ENCODE peak calls at places on chromosomes 3 and 15, in four cellular contexts. N, L, G and I are unnamed samples.

GRCh38 chr15:101536166-101536874 is 46.8 kb upstream of the PCSK6 start:
- DNase-seq in N (no peak), L (no peak), G (no peak), I (no peak)

GRCh38 chr3:39990532-39990931 is 181.1 kb downstream of the MYRIP start:
- DNase-seq in G (peak; percentile 70), L (peak; percentile 5), N (peak; percentile 70), I (peak; percentile 54)

GRCh38 chr3:101725890-101726275 is 1.5 kb downstream of the CEP97 start:
- DNase-seq in G (no peak), N (no peak), L (no peak), I (no peak)

GRCh38 chr3:160544837-160545236 is 20.5 kb downstream of the KPNA4 start:
- DNase-seq in L (no peak), N (no peak), G (no peak), I (no peak)

GRCh38 chr3:114558271-114558670 is 264.4 kb downstream of the TIGIT start:
- DNase-seq in N (no peak), L (no peak), G (no peak), I (no peak)

GRCh38 chr15:65213241-65213640 is 2.0 kb upstream of the CILP start:
- DNase-seq in G (no peak), N (no peak), L (no peak), I (no peak)

GRCh38 chr15:81789403-81789802 is 256.4 kb downstream of the MEX3B start:
- DNase-seq in N (no peak), G (no peak), L (no peak), I (no peak)

GRCh38 chr15:70046716-70047369 is 50.9 kb downstream of the TLE3 start:
- DNase-seq in L (no peak), N (no peak), G (no peak), I (no peak)

GRCh38 chr3:129890125-129890524 is 3.4 kb downstream of the TMCC1 start:
- DNase-seq in G (peak; percentile 64), L (peak; percentile 15), N (no peak), I (no peak)

GRCh38 chr3:129553771-129554170 is 10.8 kb downstream of the H1-8 start:
- DNase-seq in N (peak; percentile 50), G (no peak), L (no peak), I (no peak)

GRCh38 chr15:66359740-66360139 is 3.3 kb upstream of the TIPIN start:
- DNase-seq in G (peak; percentile 70), N (no peak), L (peak; percentile 24), I (no peak)

GRCh38 chr3:132001036-132001435 is 33.8 kb downstream of the CPNE4 start:
- DNase-seq in N (no peak), L (no peak), G (no peak), I (no peak)

GRCh38 chr15:68411735-68412134 is 20.2 kb downstream of the ITGA11 start:
- DNase-seq in G (no peak), N (no peak), L (no peak), I (no peak)

GRCh38 chr15:35646790-35647189 is 100.8 kb upstream of the DPH6 start:
- DNase-seq in G (no peak), L (no peak), N (no peak), I (no peak)

GRCh38 chr3:11304160-11304559 is 32.0 kb downstream of the ATG7 start:
- DNase-seq in G (no peak), N (no peak), L (no peak), I (no peak)

GRCh38 chr3:96466441-96466840 is 348.0 kb upstream of the EPHA6 start:
- DNase-seq in L (no peak), G (no peak), N (no peak), I (no peak)

GRCh38 chr3:172607305-172608121 is 84.3 kb upstream of the TNFSF10 start:
- DNase-seq in L (no peak), G (no peak), N (no peak), I (no peak)

GRCh38 chr3:64223809-64224570 is 1.3 kb downstream of the PRICKLE2 start:
- DNase-seq in L (no peak), N (no peak), G (no peak), I (no peak)

GRCh38 chr15:42691308-42691707 is 45.6 kb downstream of the CDAN1 start:
- DNase-seq in L (no peak), N (peak; percentile 21), G (no peak), I (no peak)

GRCh38 chr3:193638833-193639232 is 45.8 kb downstream of the OPA1 start:
- DNase-seq in G (no peak), L (no peak), N (no peak), I (no peak)

DNA sequence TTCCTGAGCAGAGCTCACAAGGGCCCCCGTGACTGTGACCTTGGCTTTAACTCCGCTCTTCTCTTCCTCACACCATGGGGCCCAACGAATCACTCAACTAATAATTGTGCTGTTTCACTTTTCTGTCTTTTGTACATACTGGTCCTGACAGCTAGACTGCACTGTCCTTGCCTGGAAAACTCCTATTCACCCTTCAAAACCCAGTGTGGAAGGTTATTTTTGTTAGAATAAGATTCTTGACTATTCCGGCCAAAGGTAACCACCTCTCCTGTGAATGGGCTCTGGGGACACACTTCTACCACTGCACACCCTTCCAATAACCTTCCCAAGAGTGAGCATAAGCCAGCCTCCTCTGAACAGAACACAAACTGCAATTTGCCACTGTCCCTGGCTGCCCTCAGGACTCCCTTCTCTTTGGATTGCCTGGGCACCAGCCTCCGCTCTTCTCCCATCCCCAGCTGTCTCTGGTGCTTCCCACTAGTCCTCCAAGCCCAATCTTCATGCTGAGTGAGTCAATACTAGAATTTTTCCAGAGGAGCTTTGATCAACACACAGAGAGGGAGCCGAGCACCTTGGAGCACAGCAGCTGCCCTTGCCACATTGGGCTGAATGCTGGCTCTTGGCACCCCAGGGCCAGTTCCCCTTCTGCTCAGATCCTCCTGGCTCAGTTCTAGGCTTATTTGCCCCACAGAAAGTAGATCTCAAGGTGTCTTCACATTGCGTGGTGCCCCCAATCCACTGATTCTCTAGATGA is 2.1 kb downstream of the SCN5A start:
- DNase-seq in G (no peak), L (no peak), N (no peak), I (no peak)
- TF ChIP-seq RAD21 in G (no peak), L (no peak), N (no peak), I (no peak)

GRCh38 chr3:53224026-53224425 is 31.8 kb downstream of the TKT start:
- DNase-seq in N (no peak), L (no peak), G (no peak), I (no peak)
- TF ChIP-seq CHD4 in N (no peak), L (no peak), G (no peak), I (no peak)

GRCh38 chr3:42706721-42707619 is 4.4 kb upstream of the HHATL start:
- DNase-seq in G (no peak), L (no peak), N (no peak), I (no peak)
- TF ChIP-seq SMC3 in G (no peak), L (no peak), N (no peak), I (no peak)

GRCh38 chr3:15964605-15965061 is 166.9 kb upstream of the ANKRD28 start:
- DNase-seq in G (no peak), L (no peak), N (no peak), I (no peak)
- TF ChIP-seq RAD21 in G (no peak), L (no peak), N (no peak), I (no peak)

GRCh38 chr3:141372656-141373055 is 4.4 kb downstream of the ZBTB38 start:
- DNase-seq in N (no peak), G (no peak), L (no peak), I (no peak)

GRCh38 chr3:141373768-141374526 is 5.6 kb downstream of the ZBTB38 start:
- DNase-seq in N (no peak), L (no peak), G (no peak), I (peak; percentile 31)

GRCh38 chr3:141373232-141373631 is 4.9 kb downstream of the ZBTB38 start:
- DNase-seq in N (no peak), L (no peak), G (no peak), I (no peak)

GRCh38 chr3:141370065-141370533 is 1.8 kb downstream of the ZBTB38 start:
- DNase-seq in N (peak; percentile 90), G (peak; percentile 94), L (peak; percentile 96), I (peak; percentile 92)

GRCh38 chr3:141371882-141372281 is 3.6 kb downstream of the ZBTB38 start:
- DNase-seq in N (no peak), G (no peak), L (no peak), I (no peak)
- TF ChIP-seq CHD4 in N (no peak), G (no peak), L (no peak), I (no peak)